ENCODE peak calls at places on chromosomes 7 and 10, in six cellular contexts. W, Y, S, Z, F and O are unnamed samples.

GRCh38 chr10:113999520-113999919 is 44.1 kb upstream of the ADRB1 start:
- DNase-seq in W (no peak), Y (no peak), S (no peak), Z (peak), F (no peak), O (no peak)

GRCh38 chr10:103555712-103556111 is 62.2 kb downstream of the NEURL1 start:
- DNase-seq in W (no peak), Y (no peak), S (no peak), Z (no peak), F (no peak), O (no peak)

GRCh38 chr10:79400567-79401004 is 44.8 kb downstream of the ZCCHC24 start:
- DNase-seq in W (peak), Y (peak), S (no peak), Z (no peak), F (peak), O (peak)

GRCh38 chr7:157926521-157927167 is 589.8 kb downstream of the DNAJB6 start:
- DNase-seq in W (no peak), Y (no peak), S (no peak), Z (no peak), F (no peak), O (no peak)

GRCh38 chr7:22572937-22573336 is 72.9 kb upstream of the STEAP1B start:
- DNase-seq in W (no peak), Y (no peak), S (no peak), Z (no peak), F (no peak), O (peak)

GRCh38 chr7:108442039-108442568 is 14.1 kb downstream of the NRCAM start:
- DNase-seq in W (peak), Y (no peak), S (no peak), Z (no peak), F (peak), O (no peak)

GRCh38 chr7:136117539-136117938 is 140.4 kb upstream of the MTPN start:
- DNase-seq in W (no peak), Y (no peak), S (no peak), Z (no peak), F (no peak), O (no peak)

GRCh38 chr10:24740714-24741113 is 17.0 kb upstream of the ARHGAP21 start:
- DNase-seq in W (no peak), Y (no peak), S (no peak), Z (no peak), F (no peak), O (no peak)

GRCh38 chr7:79459381-79459780 is 5.9 kb upstream of the MAGI2 start:
- DNase-seq in W (no peak), Y (no peak), S (peak), Z (no peak), F (no peak), O (no peak)

GRCh38 chr10:17709492-17709891 is 42.5 kb upstream of the TMEM236 start:
- DNase-seq in W (no peak), Y (no peak), S (no peak), Z (no peak), F (no peak), O (no peak)

GRCh38 chr10:70563230-70563629 is 39.3 kb downstream of the PRF1 start:
- DNase-seq in W (no peak), Y (no peak), S (no peak), Z (no peak), F (peak), O (no peak)

GRCh38 chr7:141150465-141150864 is 76.6 kb downstream of the TMEM178B start:
- DNase-seq in W (no peak), Y (no peak), S (no peak), Z (no peak), F (no peak), O (no peak)

GRCh38 chr7:136163333-136163732 is 186.2 kb upstream of the MTPN start:
- DNase-seq in W (no peak), Y (no peak), S (no peak), Z (no peak), F (no peak), O (no peak)

GRCh38 chr10:86775056-86775858 is 18.8 kb downstream of the BMPR1A start:
- DNase-seq in W (no peak), Y (peak), S (peak), Z (peak), F (no peak), O (peak)

GRCh38 chr10:104142081-104142480 is 20.1 kb downstream of the SFR1 start:
- DNase-seq in W (no peak), Y (no peak), S (no peak), Z (no peak), F (no peak), O (no peak)

GRCh38 chr7:28956608-28957063 is 1.5 kb downstream of the TRIL start:
- DNase-seq in W (peak), Y (no peak), S (no peak), Z (no peak), F (peak), O (peak)

GRCh38 chr7:22402250-22402649 is 45.3 kb upstream of the RAPGEF5 start:
- DNase-seq in W (no peak), Y (no peak), S (no peak), Z (no peak), F (no peak), O (no peak)